ENCODE peak calls at places on chromosomes 12 and 14, in six cellular contexts. One of them, this sample, is unnamed.

GRCh38 chr12:107551434-107551833 is 134.2 kb upstream of the PWP1 start:
- DNase-seq in HCT116: no peak
- DNase-seq in H1: no peak
- DNase-seq in SK-N-SH: no peak
- DNase-seq in K562: no peak
- DNase-seq in GM12878: no peak
- DNase-seq in this sample: no peak

GRCh38 chr12:50740307-50740706 is 23.6 kb upstream of the ATF1 start:
- DNase-seq in K562: no peak
- DNase-seq in HCT116: no peak
- DNase-seq in GM12878: no peak
- DNase-seq in SK-N-SH: no peak
- DNase-seq in H1: no peak
- DNase-seq in this sample: no peak

GRCh38 chr12:109258201-109258600 is 50.9 kb downstream of the FOXN4 start:
- DNase-seq in GM12878: no peak
- DNase-seq in SK-N-SH: no peak
- DNase-seq in H1: no peak
- DNase-seq in K562: no peak
- DNase-seq in HCT116: no peak
- DNase-seq in this sample: no peak

GRCh38 chr14:73242274-73242960 is 5.1 kb downstream of the PAPLN start:
- DNase-seq in GM12878: peak; percentile 42
- DNase-seq in K562: no peak
- DNase-seq in SK-N-SH: peak; percentile 21
- DNase-seq in H1: no peak
- DNase-seq in HCT116: no peak
- DNase-seq in this sample: no peak

GRCh38 chr12:117564885-117565284 is 203.5 kb upstream of the NOS1 start:
- DNase-seq in SK-N-SH: no peak
- DNase-seq in H1: no peak
- DNase-seq in K562: no peak
- DNase-seq in HCT116: no peak
- DNase-seq in GM12878: no peak
- DNase-seq in this sample: no peak

GRCh38 chr12:111068281-111068680 is 147.9 kb upstream of the MYL2 start:
- DNase-seq in H1: no peak
- DNase-seq in SK-N-SH: no peak
- DNase-seq in GM12878: no peak
- DNase-seq in HCT116: no peak
- DNase-seq in K562: no peak
- DNase-seq in this sample: no peak

GRCh38 chr12:12715459-12716150 is 1.6 kb upstream of the CDKN1B start:
- DNase-seq in GM12878: no peak
- DNase-seq in HCT116: no peak
- DNase-seq in SK-N-SH: no peak
- DNase-seq in H1: no peak
- DNase-seq in K562: no peak
- DNase-seq in this sample: no peak

GRCh38 chr12:76010732-76011458 is 20.7 kb downstream of the PHLDA1 start:
- DNase-seq in H1: no peak
- DNase-seq in HCT116: no peak
- DNase-seq in SK-N-SH: no peak
- DNase-seq in GM12878: no peak
- DNase-seq in K562: no peak
- DNase-seq in this sample: no peak

GRCh38 chr12:105640780-105641179 is 310.3 kb downstream of the C12orf75 start:
- DNase-seq in K562: no peak
- DNase-seq in H1: no peak
- DNase-seq in HCT116: no peak
- DNase-seq in GM12878: no peak
- DNase-seq in SK-N-SH: no peak
- DNase-seq in this sample: no peak

GRCh38 chr14:81396108-81396507 is 4.0 kb downstream of the STON2 start:
- DNase-seq in HCT116: no peak
- DNase-seq in H1: no peak
- DNase-seq in SK-N-SH: no peak
- DNase-seq in K562: no peak
- DNase-seq in GM12878: no peak
- DNase-seq in this sample: no peak

GRCh38 chr14:77761205-77761931 is 412 bp upstream of the SNW1 start:
- DNase-seq in H1: no peak
- DNase-seq in HCT116: no peak
- DNase-seq in K562: peak; percentile 29
- DNase-seq in SK-N-SH: peak; percentile 55
- DNase-seq in GM12878: peak; percentile 84
- DNase-seq in this sample: peak; percentile 55

GRCh38 chr14:65164068-65164824 is 61.9 kb upstream of the MAX start:
- DNase-seq in HCT116: peak; percentile 51
- DNase-seq in SK-N-SH: peak; percentile 63
- DNase-seq in K562: peak; percentile 35
- DNase-seq in GM12878: no peak
- DNase-seq in H1: no peak
- DNase-seq in this sample: peak; percentile 81

GRCh38 chr12:46553266-46553665 is 180.7 kb upstream of the SLC38A2 start:
- DNase-seq in GM12878: no peak
- DNase-seq in HCT116: peak; percentile 96
- DNase-seq in SK-N-SH: no peak
- DNase-seq in K562: no peak
- DNase-seq in H1: no peak
- DNase-seq in this sample: no peak

GRCh38 chr14:37901978-37902377 is 305.7 kb upstream of the SSTR1 start:
- DNase-seq in K562: no peak
- DNase-seq in SK-N-SH: no peak
- DNase-seq in GM12878: no peak
- DNase-seq in HCT116: no peak
- DNase-seq in H1: no peak
- DNase-seq in this sample: no peak

GRCh38 chr12:39502657-39503056 is 59.7 kb upstream of the KIF21A start:
- DNase-seq in SK-N-SH: no peak
- DNase-seq in HCT116: no peak
- DNase-seq in H1: no peak
- DNase-seq in GM12878: no peak
- DNase-seq in K562: no peak
- DNase-seq in this sample: no peak

GRCh38 chr12:14824012-14824634 is 10.1 kb upstream of the SMCO3 start:
- DNase-seq in HCT116: no peak
- DNase-seq in SK-N-SH: no peak
- DNase-seq in K562: no peak
- DNase-seq in GM12878: no peak
- DNase-seq in H1: no peak
- DNase-seq in this sample: no peak

GRCh38 chr14:53908416-53908815 is 48.2 kb downstream of the BMP4 start:
- DNase-seq in SK-N-SH: no peak
- DNase-seq in GM12878: no peak
- DNase-seq in H1: no peak
- DNase-seq in K562: no peak
- DNase-seq in HCT116: no peak
- DNase-seq in this sample: no peak

GRCh38 chr14:53325176-53325806 is 172.2 kb upstream of the DDHD1 start:
- DNase-seq in SK-N-SH: peak; percentile 7
- DNase-seq in K562: no peak
- DNase-seq in GM12878: no peak
- DNase-seq in H1: no peak
- DNase-seq in HCT116: no peak
- DNase-seq in this sample: no peak

GRCh38 chr12:124318336-124319020 is 23.6 kb downstream of the RFLNA start:
- DNase-seq in H1: peak; percentile 60
- DNase-seq in HCT116: no peak
- DNase-seq in K562: no peak
- DNase-seq in GM12878: no peak
- DNase-seq in SK-N-SH: no peak
- DNase-seq in this sample: no peak

GRCh38 chr12:12779529-12779928 is 5.9 kb upstream of the APOLD1 start:
- DNase-seq in K562: no peak
- DNase-seq in HCT116: no peak
- DNase-seq in SK-N-SH: no peak
- DNase-seq in H1: no peak
- DNase-seq in GM12878: no peak
- DNase-seq in this sample: no peak

GRCh38 chr14:22882529-22883190 is 362 bp upstream of the REM2 start:
- DNase-seq in GM12878: no peak
- DNase-seq in K562: peak; percentile 81
- DNase-seq in HCT116: peak; percentile 39
- DNase-seq in H1: peak; percentile 64
- DNase-seq in SK-N-SH: peak; percentile 87
- DNase-seq in this sample: peak; percentile 92

GRCh38 chr14:71783101-71783500 is 149.1 kb upstream of the RGS6 start:
- DNase-seq in SK-N-SH: no peak
- DNase-seq in HCT116: no peak
- DNase-seq in K562: no peak
- DNase-seq in GM12878: no peak
- DNase-seq in H1: no peak
- DNase-seq in this sample: peak; percentile 99

GRCh38 chr12:82097877-82098276 is 260.3 kb downstream of the CCDC59 start:
- DNase-seq in GM12878: no peak
- DNase-seq in HCT116: no peak
- DNase-seq in K562: no peak
- DNase-seq in SK-N-SH: no peak
- DNase-seq in H1: no peak
- DNase-seq in this sample: no peak

GRCh38 chr12:82097438-82097837 is 260.7 kb downstream of the CCDC59 start:
- DNase-seq in H1: no peak
- DNase-seq in HCT116: no peak
- DNase-seq in K562: no peak
- DNase-seq in GM12878: no peak
- DNase-seq in SK-N-SH: no peak
- DNase-seq in this sample: no peak

DNA sequence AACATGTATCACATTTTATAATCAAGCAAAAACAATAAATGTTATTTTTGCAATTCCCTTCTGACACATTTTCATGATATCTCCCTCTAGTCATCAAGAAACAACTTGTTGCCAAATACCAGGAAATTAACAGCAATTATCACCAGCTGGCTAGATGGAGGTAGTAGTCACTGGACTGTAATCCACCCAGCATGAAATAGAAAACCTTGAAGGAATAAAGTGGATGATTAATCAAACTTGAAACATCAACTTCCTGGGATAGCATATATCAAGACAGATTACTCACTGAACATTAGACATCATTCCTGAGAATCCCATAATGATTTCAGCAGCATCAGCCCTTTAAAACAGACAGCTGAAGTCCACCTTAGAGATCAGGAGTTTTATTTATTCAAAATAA is 259.0 kb downstream of the CCDC59 start:
- DNase-seq in SK-N-SH: no peak
- DNase-seq in GM12878: no peak
- DNase-seq in K562: no peak
- DNase-seq in H1: no peak
- DNase-seq in HCT116: no peak
- DNase-seq in this sample: no peak
- TF ChIP-seq JUND in SK-N-SH: no peak
- TF ChIP-seq JUND in GM12878: no peak
- TF ChIP-seq JUND in K562: no peak
- TF ChIP-seq JUND in H1: no peak
- TF ChIP-seq JUND in HCT116: no peak
- TF ChIP-seq JUND in this sample: no peak

DNA sequence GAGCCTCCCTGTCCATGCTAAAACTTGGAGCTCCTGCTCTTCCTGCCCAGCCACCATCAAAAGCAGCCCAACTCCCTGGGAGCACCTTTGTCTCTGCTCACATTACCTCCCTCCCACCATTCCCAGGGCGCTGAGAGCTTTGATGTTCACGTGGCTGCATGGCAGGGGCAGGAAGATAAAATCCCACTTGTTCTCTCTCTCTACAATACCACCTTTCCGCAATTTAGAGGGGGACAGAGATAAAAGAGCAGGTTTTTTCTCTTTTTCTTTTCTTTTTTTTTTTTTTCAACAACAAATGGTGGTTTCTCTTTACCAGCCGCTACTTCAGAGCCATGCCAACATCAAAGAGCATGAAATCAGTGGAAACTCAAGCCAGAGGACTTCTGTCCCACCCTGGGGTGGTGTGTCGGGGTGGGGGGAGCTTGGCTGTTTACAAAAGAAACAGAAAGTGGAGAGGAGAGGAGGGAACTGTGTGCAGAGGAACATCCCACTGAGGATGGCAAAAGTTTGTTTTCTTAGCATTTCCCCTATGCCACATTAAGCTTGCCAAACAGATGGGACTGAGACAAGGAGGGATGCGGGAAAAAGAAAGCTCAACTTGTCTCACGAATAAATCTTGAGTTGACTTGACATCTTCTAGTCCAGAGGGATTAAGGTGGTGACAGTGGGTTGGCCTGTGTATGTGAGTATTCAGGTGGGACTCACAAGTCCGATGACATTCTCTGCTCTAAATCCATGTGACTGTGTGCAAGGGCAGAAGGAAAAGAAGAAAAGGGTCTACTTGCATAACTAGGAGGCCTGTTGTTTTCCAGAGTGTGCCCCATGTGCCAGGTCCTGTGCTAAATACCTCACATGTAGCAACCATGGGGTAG is 103.7 kb upstream of the NUDT4 start:
- DNase-seq in K562: no peak
- DNase-seq in SK-N-SH: no peak
- DNase-seq in HCT116: no peak
- DNase-seq in GM12878: no peak
- DNase-seq in H1: no peak
- DNase-seq in this sample: no peak
- TF ChIP-seq JUND in K562: no peak
- TF ChIP-seq JUND in SK-N-SH: no peak
- TF ChIP-seq JUND in HCT116: no peak
- TF ChIP-seq JUND in GM12878: no peak
- TF ChIP-seq JUND in H1: no peak
- TF ChIP-seq JUND in this sample: no peak

DNA sequence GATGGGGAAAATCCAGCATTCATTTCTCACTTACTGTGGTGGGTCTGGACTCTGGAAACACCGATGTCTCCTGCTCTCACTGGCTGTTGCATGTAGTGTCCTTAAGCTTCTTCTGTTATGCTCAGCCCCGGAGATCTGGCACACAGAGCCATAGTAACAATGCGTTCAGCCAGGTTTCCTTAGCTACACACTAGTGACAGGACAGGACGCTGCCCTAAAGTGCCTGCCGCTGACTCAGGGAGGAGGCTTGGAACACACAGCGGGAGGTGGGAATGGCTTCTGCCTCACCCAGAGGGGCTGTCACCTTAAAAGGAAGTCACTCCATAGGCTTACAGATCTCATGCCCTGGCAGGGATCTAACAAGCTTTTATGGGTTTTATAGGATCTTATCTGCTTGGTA is 95.4 kb upstream of the LMNTD1 start:
- DNase-seq in H1: no peak
- DNase-seq in K562: no peak
- DNase-seq in GM12878: no peak
- DNase-seq in SK-N-SH: peak; percentile 57
- DNase-seq in HCT116: peak; percentile 56
- DNase-seq in this sample: peak; percentile 50
- TF ChIP-seq JUND in H1: no peak
- TF ChIP-seq JUND in K562: no peak
- TF ChIP-seq JUND in GM12878: no peak
- TF ChIP-seq JUND in SK-N-SH: no peak
- TF ChIP-seq JUND in HCT116: no peak
- TF ChIP-seq JUND in this sample: no peak

DNA sequence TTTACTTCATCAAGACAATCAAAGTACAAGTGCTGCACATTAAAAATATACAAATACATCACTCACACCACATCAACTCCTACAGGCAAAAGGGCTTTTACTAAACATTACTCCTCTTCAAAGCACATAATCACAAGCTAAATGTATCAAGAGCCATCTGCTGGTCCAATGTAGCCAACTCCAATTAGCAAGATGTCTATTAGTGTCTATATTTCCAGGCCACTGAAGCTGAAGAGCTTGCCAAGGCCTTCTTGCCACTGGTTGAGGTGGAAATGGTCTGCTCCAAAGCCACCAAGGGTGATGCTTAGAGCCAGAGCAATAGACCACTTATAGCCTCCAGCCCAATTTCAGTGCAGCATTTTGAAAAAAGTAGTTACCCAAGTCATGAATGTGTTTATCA is 54.5 kb downstream of the RASSF9 start:
- DNase-seq in K562: no peak
- DNase-seq in HCT116: no peak
- DNase-seq in SK-N-SH: no peak
- DNase-seq in GM12878: no peak
- DNase-seq in H1: no peak
- DNase-seq in this sample: no peak
- TF ChIP-seq JUND in K562: no peak
- TF ChIP-seq JUND in HCT116: no peak
- TF ChIP-seq JUND in SK-N-SH: no peak
- TF ChIP-seq JUND in GM12878: no peak
- TF ChIP-seq JUND in H1: no peak
- TF ChIP-seq JUND in this sample: no peak

This sample was measured in T47D.